ENCODE peak calls at places on chromosomes 5 and 9, in ten cellular contexts. F, U, H, V, J, D, P, O, I and L are unnamed samples.

GRCh38 chr5:171367424-171368370 is 20.0 kb upstream of the NPM1 start:
- DNase-seq in F (no peak), U (no peak), H (peak; percentile 15), V (no peak), J (no peak), D (no peak), P (peak; percentile 90), O (no peak), I (no peak), L (no peak)

GRCh38 chr5:87383216-87383615 is 29.5 kb downstream of the CCNH start:
- DNase-seq in F (no peak), U (no peak), H (no peak), V (no peak), J (no peak), D (no peak), P (no peak), O (no peak), I (no peak), L (no peak)

GRCh38 chr5:112161392-112161748 is 257.7 kb downstream of the EPB41L4A start:
- DNase-seq in F (no peak), U (no peak), H (no peak), V (no peak), J (no peak), D (no peak), P (no peak), O (no peak), I (no peak), L (no peak)

GRCh38 chr9:113599647-113600476 is 136.3 kb downstream of the RGS3 start:
- DNase-seq in F (no peak), U (no peak), H (no peak), V (no peak), J (peak; percentile 69), D (no peak), P (peak; percentile 58), O (peak; percentile 72), I (no peak), L (no peak)

GRCh38 chr9:82140471-82140870 is 151.9 kb downstream of the SPATA31D1 start:
- DNase-seq in F (no peak), U (no peak), H (no peak), V (no peak), J (no peak), D (no peak), P (no peak), O (no peak), I (no peak), L (no peak)

GRCh38 chr5:102766295-102767090 is 11.4 kb downstream of the PAM start:
- DNase-seq in F (no peak), U (no peak), H (no peak), V (no peak), J (no peak), D (no peak), P (no peak), O (no peak), I (no peak), L (no peak)

GRCh38 chr5:78530342-78531096 is 118.1 kb downstream of the LHFPL2 start:
- DNase-seq in F (no peak), U (no peak), H (no peak), V (no peak), J (no peak), D (no peak), P (peak; percentile 97), O (no peak), I (no peak), L (no peak)

GRCh38 chr5:175383350-175383749 is 60.6 kb downstream of the DRD1 start:
- DNase-seq in F (no peak), U (no peak), H (no peak), V (peak; percentile 53), J (no peak), D (no peak), P (no peak), O (no peak), I (peak; percentile 29), L (no peak)

GRCh38 chr5:149442563-149443182 is 63.6 kb upstream of the IL17B start:
- DNase-seq in F (peak; percentile 67), U (peak; percentile 71), H (peak; percentile 91), V (no peak), J (peak; percentile 90), D (peak; percentile 55), P (peak; percentile 76), O (peak; percentile 98), I (peak; percentile 92), L (no peak)

GRCh38 chr5:81852277-81853004 is 101.5 kb upstream of the SSBP2 start:
- DNase-seq in F (no peak), U (peak; percentile 22), H (peak; percentile 67), V (no peak), J (peak; percentile 78), D (peak; percentile 25), P (no peak), O (peak; percentile 87), I (no peak), L (no peak)

GRCh38 chr5:53249529-53249928 is 140.0 kb upstream of the MOCS2 start:
- DNase-seq in F (no peak), U (peak; percentile 25), H (no peak), V (no peak), J (no peak), D (no peak), P (peak; percentile 93), O (no peak), I (no peak), L (no peak)

GRCh38 chr5:1965860-1966396 is 83.2 kb upstream of the IRX4 start:
- DNase-seq in F (no peak), U (no peak), H (no peak), V (peak; percentile 75), J (no peak), D (no peak), P (no peak), O (peak; percentile 45), I (no peak), L (no peak)

GRCh38 chr9:6007770-6008168 is 7.7 kb downstream of the RANBP6 start:
- DNase-seq in F (peak; percentile 81), U (peak; percentile 75), H (peak; percentile 91), V (no peak), J (peak; percentile 86), D (peak; percentile 86), P (peak; percentile 19), O (peak; percentile 94), I (peak; percentile 76), L (no peak)

DNA sequence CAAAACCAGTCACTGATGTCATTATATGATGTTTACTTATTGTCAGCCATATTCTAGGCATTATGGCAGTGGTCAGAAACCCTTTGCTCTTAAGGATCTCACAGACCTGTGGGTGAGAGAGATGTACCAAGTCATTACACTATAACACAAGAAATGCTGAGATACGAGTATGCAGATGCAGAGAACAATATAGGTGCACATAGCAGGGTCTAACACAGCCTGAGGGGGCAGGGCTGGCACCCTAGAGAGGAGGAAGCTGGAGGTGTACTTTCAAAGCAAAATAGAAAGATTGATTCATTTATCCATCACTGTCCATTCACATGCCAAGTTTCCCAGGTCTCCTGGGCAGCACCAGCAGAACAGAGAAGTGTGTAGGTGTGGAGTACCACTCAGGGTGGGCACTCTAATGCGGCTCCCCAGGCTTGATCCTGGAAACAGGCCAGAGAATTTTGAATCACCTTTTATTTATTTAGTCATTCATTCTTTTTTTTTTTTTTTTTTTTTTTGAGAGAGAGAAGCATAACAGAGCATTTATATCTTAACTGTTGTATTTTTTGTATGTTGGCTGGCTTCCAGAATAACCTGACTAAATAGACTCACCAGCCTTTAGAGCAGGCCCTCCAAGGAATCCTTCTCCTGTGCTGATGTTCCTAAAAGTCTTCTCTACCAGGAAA is 153.3 kb downstream of the PIK3R1 start:
- DNase-seq in F (no peak), U (no peak), H (no peak), V (peak; percentile 42), J (no peak), D (no peak), P (no peak), O (no peak), I (no peak), L (no peak)
- TF ChIP-seq CTCF in F (no peak), U (no peak), H (no peak), V (no peak), J (no peak), D (no peak), P (no peak), O (no peak), I (no peak), L (no peak)

DNA sequence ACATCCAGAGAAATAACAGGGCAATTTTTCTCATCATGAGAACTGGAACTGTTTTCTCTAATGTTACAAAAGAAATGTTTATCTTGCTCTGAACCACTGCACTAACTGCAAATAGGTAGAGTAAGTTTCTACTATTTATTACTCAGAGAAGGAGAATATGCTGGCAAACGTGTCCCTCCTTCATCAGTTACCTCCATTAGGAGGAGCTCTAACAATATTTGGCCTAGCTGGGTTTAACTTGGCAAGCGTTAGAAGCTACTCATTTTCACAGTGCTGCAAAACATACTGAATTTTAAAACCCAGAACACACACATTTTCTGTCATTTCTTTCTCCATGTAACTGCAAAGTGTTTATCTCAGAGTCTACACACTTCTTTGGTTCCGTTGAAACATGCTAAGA is 101.0 kb upstream of the GABRG2 start:
- DNase-seq in F (no peak), U (no peak), H (no peak), V (no peak), J (no peak), D (no peak), P (no peak), O (no peak), I (peak; percentile 11), L (no peak)
- TF ChIP-seq CTCF in F (no peak), U (no peak), H (peak; percentile 35), V (peak; percentile 52), J (peak; percentile 70), D (peak; percentile 46), P (no peak), O (peak; percentile 77), I (peak; percentile 59), L (no peak)

GRCh38 chr9:133463864-133464615 is 4.3 kb downstream of the CACFD1 start:
- DNase-seq in F (peak; percentile 18), U (no peak), H (peak; percentile 90), V (no peak), J (no peak), D (no peak), P (no peak), O (no peak), I (no peak), L (no peak)

GRCh38 chr9:133461975-133462374 is 2.2 kb downstream of the CACFD1 start:
- DNase-seq in F (no peak), U (no peak), H (no peak), V (no peak), J (no peak), D (no peak), P (no peak), O (no peak), I (no peak), L (no peak)

GRCh38 chr9:133460405-133461175 is 812 bp downstream of the CACFD1 start:
- DNase-seq in F (no peak), U (peak; percentile 40), H (peak; percentile 89), V (no peak), J (peak; percentile 82), D (no peak), P (no peak), O (peak; percentile 88), I (peak; percentile 89), L (no peak)

GRCh38 chr9:133464638-133465037 is 4.9 kb downstream of the CACFD1 start:
- DNase-seq in F (peak; percentile 14), U (no peak), H (no peak), V (no peak), J (no peak), D (no peak), P (no peak), O (no peak), I (no peak), L (no peak)

GRCh38 chr9:133463234-133463863 is 3.6 kb downstream of the CACFD1 start:
- DNase-seq in F (no peak), U (no peak), H (no peak), V (no peak), J (peak; percentile 81), D (no peak), P (no peak), O (peak; percentile 85), I (no peak), L (no peak)
- TF ChIP-seq CTCF in F (no peak), U (no peak), H (no peak), V (no peak), J (peak; percentile 70), D (peak; percentile 67), P (peak; percentile 10), O (peak; percentile 73), I (peak; percentile 22), L (no peak)

GRCh38 chr9:89319015-89319905 is 960 bp downstream of the SECISBP2 start:
- DNase-seq in F (no peak), U (no peak), H (no peak), V (no peak), J (no peak), D (no peak), P (no peak), O (no peak), I (no peak), L (no peak)
- TF ChIP-seq CTCF in F (no peak), U (no peak), H (no peak), V (no peak), J (peak; percentile 1), D (no peak), P (no peak), O (peak; percentile 5), I (no peak), L (peak; percentile 1)